ENCODE peak calls at places on chromosomes 6 and 20, in six cellular contexts. H is body of pancreas, X is HCT116, S is IMR-90, F is ovary, A is PC-3. B is an unnamed sample.

GRCh38 chr6:167501831-167502385 is 177.0 kb downstream of the TTLL2 start:
- DNase-seq in H (peak), X (peak), S (no peak), F (no peak), A (peak), B (no peak)

GRCh38 chr6:90274481-90275030 is 22.1 kb downstream of the BACH2 start:
- DNase-seq in H (peak), X (no peak), S (no peak), F (no peak), A (no peak), B (no peak)

GRCh38 chr20:41387433-41387832 is 20.8 kb upstream of the EMILIN3 start:
- DNase-seq in H (no peak), X (no peak), S (no peak), F (peak), A (no peak), B (no peak)

GRCh38 chr20:24531202-24531601 is 61.8 kb downstream of the SYNDIG1 start:
- DNase-seq in H (no peak), X (no peak), S (no peak), F (no peak), A (no peak), B (no peak)

GRCh38 chr20:17210983-17211382 is 15.9 kb upstream of the PCSK2 start:
- DNase-seq in H (no peak), X (no peak), S (no peak), F (no peak), A (peak), B (peak)

GRCh38 chr6:144722214-144722737 is 437.1 kb downstream of the UTRN start:
- DNase-seq in H (no peak), X (no peak), S (peak), F (no peak), A (peak), B (no peak)

GRCh38 chr20:32078777-32079176 is 26.7 kb downstream of the HCK start:
- DNase-seq in H (no peak), X (no peak), S (no peak), F (no peak), A (no peak), B (no peak)

GRCh38 chr6:90098025-90098474 is 198.6 kb downstream of the BACH2 start:
- DNase-seq in H (peak), X (no peak), S (peak), F (peak), A (peak), B (peak)

GRCh38 chr6:142411145-142411544 is 109.3 kb downstream of the ADGRG6 start:
- DNase-seq in H (no peak), X (no peak), S (no peak), F (no peak), A (no peak), B (no peak)

GRCh38 chr6:142407685-142408273 is 106.0 kb downstream of the ADGRG6 start:
- DNase-seq in H (no peak), X (no peak), S (no peak), F (no peak), A (no peak), B (no peak)

GRCh38 chr6:142406131-142406530 is 104.3 kb downstream of the ADGRG6 start:
- DNase-seq in H (peak), X (no peak), S (no peak), F (no peak), A (peak), B (no peak)

GRCh38 chr6:142409794-142410193 is 108.0 kb downstream of the ADGRG6 start:
- DNase-seq in H (no peak), X (no peak), S (no peak), F (no peak), A (no peak), B (no peak)

DNA sequence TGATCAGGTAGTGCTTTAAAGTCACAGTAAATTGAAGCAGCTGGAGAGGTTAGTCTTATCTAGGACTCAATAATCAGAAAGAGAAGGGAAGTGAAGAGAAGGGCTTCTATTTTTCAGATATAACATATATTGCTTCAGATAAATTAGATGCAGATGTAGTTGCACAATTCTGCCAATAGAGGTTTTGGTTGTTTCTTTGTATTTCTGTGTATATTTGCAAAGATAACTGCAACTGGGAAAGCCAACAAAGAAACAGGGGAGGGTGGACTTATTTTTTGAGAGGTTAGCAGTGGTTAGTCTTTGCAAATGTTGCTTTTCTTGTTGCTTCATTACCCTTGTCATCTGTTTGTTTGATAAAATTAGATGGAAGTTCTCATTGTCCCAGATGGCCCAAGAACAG is 106.6 kb downstream of the ADGRG6 start:
- DNase-seq in H (no peak), X (no peak), S (no peak), F (no peak), A (no peak), B (no peak)
- TF ChIP-seq CTCF in H (no peak), X (peak), S (no peak), F (no peak), A (peak), B (no peak)

GRCh38 chr6:6837541-6838080 is 249.1 kb downstream of the LY86 start:
- DNase-seq in H (no peak), X (no peak), S (no peak), F (no peak), A (no peak), B (no peak)

GRCh38 chr6:6829872-6830683 is 241.6 kb downstream of the LY86 start:
- DNase-seq in H (no peak), X (no peak), S (no peak), F (no peak), A (no peak), B (no peak)

GRCh38 chr6:6836609-6837406 is 248.3 kb downstream of the LY86 start:
- DNase-seq in H (no peak), X (no peak), S (no peak), F (no peak), A (no peak), B (no peak)

GRCh38 chr6:6834356-6835342 is 246.1 kb downstream of the LY86 start:
- DNase-seq in H (no peak), X (no peak), S (no peak), F (no peak), A (peak), B (no peak)

DNA sequence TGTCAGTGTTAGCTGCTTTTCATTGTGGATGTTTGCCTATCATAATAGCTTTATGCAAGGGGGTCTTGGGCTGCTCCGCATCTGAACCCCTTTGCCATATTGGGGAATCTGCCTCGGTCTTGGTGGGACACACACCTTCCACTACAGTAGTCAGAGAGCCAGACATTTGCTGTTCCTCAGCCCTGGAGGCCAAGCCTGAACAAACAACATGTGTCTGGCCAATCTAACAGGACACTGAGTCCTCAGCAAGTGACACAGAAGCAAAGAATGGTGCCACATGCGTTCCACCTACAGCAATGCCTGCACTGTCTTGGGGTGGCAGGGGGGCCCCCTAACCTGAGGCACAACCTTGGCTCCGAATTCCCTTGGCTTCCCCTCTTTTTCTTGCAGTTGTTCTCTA is 243.9 kb downstream of the LY86 start:
- DNase-seq in H (no peak), X (no peak), S (no peak), F (no peak), A (no peak), B (no peak)
- TF ChIP-seq CTCF in H (no peak), X (no peak), S (no peak), F (no peak), A (no peak), B (no peak)

GRCh38 chr6:54043360-54043759 is 67.9 kb upstream of the MLIP start:
- DNase-seq in H (no peak), X (no peak), S (no peak), F (no peak), A (no peak), B (no peak)

GRCh38 chr6:54041239-54041638 is 70.0 kb upstream of the MLIP start:
- DNase-seq in H (no peak), X (no peak), S (no peak), F (no peak), A (no peak), B (no peak)

GRCh38 chr6:54037277-54037779 is 73.9 kb upstream of the MLIP start:
- DNase-seq in H (no peak), X (no peak), S (peak), F (no peak), A (no peak), B (no peak)

GRCh38 chr6:54040545-54040944 is 70.7 kb upstream of the MLIP start:
- DNase-seq in H (no peak), X (no peak), S (no peak), F (no peak), A (no peak), B (no peak)
- TF ChIP-seq CTCF in H (no peak), X (no peak), S (no peak), F (no peak), A (no peak), B (no peak)

DNA sequence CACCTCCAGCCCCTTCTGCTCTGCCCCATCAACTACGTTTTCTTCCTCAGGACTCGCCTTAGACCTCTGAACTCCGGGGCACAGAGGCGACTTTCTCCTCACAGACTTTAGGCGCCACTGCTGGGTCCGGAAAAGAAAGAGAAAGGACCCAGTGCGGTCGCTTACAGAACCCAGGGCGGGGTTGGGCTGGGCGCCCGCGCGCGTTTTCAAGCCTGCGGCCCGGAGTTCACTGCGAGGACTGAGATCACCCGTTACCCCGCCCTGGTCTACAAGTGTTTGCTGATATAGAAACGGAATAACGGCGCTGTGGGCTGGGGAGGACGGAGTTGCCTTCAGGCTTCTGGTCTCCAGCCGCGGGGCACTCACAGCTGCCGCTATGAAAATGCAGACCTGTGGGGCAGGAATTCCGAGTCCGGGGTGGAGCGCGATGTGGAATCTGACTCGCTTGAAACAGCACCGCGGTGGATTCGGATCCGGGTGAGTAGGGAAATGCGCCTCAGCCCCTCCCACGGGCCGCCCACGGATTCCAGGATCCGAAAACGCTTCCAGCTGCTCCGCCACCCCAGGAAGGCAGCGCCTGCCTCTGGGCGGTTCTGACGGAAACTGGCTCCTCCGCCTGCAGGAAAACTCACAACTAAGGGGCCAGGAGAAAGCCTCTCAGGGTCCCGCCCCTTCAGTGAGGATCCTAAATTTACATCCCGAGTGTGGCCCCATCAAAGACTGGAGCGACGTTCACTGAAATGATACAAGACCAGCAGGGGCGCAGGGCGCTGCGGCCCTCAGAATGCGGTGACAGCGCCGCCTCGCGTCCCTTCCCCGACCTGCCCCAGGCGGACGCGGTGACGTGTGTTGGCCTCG is 29.4 kb downstream of the HLA-F start:
- DNase-seq in H (peak), X (peak), S (peak), F (peak), A (peak), B (peak)
- TF ChIP-seq CTCF in H (peak), X (peak), S (peak), F (peak), A (peak), B (peak)

GRCh38 chr20:33835773-33836172 is 24.6 kb downstream of the CHMP4B start:
- DNase-seq in H (no peak), X (no peak), S (no peak), F (no peak), A (no peak), B (no peak)

GRCh38 chr20:33840759-33841438 is 29.8 kb downstream of the CHMP4B start:
- DNase-seq in H (no peak), X (no peak), S (no peak), F (no peak), A (no peak), B (no peak)

GRCh38 chr20:33839591-33839990 is 28.4 kb downstream of the CHMP4B start:
- DNase-seq in H (peak), X (no peak), S (no peak), F (no peak), A (no peak), B (no peak)

GRCh38 chr20:33837096-33837830 is 26.1 kb downstream of the CHMP4B start:
- DNase-seq in H (no peak), X (no peak), S (no peak), F (no peak), A (no peak), B (no peak)

DNA sequence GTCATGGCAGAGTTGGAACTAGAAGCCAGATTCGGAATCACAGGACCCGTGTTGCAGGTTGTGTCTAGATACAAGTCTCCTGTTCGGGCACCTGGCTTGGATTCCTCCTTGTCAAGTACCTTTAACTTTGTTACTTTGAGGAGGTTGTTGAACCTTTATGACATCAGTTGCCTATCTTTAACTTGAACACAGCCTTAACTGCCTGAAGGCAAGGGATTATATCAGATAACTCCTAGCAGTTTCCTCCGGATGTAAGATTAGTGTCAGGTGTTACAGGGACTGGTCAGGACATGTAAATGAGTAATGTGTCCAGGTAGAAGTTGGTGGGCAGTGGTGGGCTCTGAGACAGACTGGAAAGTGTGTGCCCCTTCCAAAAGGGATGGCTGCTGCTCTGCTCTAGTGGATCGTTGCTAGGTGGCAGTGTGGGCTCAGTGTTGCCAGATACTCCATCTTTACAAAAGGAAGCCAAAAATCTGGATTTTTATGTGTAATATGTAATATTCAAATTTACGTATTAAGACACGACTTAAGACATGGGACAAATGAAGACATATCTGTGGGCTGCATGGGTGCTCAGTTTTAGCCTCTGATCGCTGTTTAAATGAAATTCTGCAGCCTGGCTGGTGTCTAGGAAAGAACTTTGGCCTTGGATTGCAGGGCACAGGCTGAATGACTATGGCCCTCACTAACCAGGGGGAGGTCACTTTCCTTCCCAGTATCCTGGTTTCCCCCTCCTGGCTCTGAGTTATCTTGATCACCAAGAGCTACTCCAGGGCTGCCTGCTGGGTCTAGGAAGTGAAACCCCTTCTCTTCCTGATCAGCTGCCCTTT is 27.1 kb downstream of the CHMP4B start:
- DNase-seq in H (no peak), X (no peak), S (no peak), F (no peak), A (no peak), B (no peak)
- TF ChIP-seq CTCF in H (no peak), X (no peak), S (no peak), F (no peak), A (peak), B (no peak)

DNA sequence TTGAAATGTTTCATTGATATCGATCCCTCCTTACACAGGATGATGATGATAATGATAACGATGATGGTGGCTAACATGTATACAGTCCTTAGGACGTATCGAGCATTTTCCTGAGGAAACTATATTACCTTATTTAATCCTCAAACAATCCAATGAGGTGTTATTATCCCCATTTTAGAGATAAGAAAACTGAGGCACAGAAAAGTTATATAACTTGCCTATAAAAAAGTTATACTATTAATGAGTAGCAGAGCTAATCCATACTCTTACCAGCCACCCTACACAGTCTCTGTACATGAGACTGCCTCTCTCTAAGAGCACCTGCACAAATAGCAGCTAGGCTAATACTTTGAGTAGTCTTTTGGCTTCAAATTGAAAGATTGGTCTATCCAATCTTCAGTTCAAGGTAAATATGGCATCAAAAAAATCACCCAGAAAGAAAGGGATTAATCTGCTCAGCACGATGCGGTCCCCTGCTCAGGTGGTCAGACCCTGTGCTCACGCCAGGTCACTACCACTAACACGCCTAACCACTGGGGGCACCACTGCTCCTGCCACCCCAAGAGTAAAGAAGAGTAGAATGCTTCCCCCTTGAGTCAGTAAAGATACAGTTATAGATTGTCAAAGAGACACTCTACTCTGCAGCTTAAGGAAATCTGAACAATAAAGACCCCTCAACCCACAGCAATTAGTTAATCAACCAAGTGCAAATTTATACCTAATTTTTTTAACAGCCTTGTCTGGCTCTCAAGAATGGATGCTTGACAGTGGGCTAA is 15.0 kb downstream of the GABBR1 start:
- DNase-seq in H (no peak), X (no peak), S (no peak), F (no peak), A (no peak), B (no peak)
- TF ChIP-seq CTCF in H (no peak), X (peak), S (no peak), F (no peak), A (peak), B (peak)

B was measured in kidney epithelial cell.